ENCODE peak calls at places on chromosomes 1 and 21, in eight cellular contexts. Y is heart left ventricle, O is body of pancreas, D is endothelial cell of umbilical vein, W is sigmoid colon, M is transverse colon, L is IMR-90, U is HCT116. N is an unnamed sample.

GRCh38 chr1:62841587-62842169 is 57.7 kb downstream of the ATG4C start:
- DNase-seq in Y (no peak), O (peak), D (peak), W (no peak), M (no peak), L (peak), U (peak), N (no peak)

GRCh38 chr1:226624526-226624925 is 76.0 kb downstream of the STUM start:
- DNase-seq in Y (no peak), O (no peak), D (no peak), W (peak), M (no peak), L (peak), U (no peak), N (no peak)

GRCh38 chr1:85460555-85461088 is 4.3 kb downstream of the DDAH1 start:
- DNase-seq in Y (no peak), O (peak), D (no peak), W (no peak), M (peak), L (no peak), U (no peak), N (no peak)

GRCh38 chr1:94279462-94279861 is 42.1 kb upstream of the ARHGAP29 start:
- DNase-seq in Y (no peak), O (no peak), D (no peak), W (no peak), M (no peak), L (no peak), U (no peak), N (no peak)

GRCh38 chr1:20150326-20150705 is 11.2 kb downstream of the PLA2G2F start:
- DNase-seq in Y (no peak), O (no peak), D (no peak), W (peak), M (no peak), L (no peak), U (no peak), N (no peak)

GRCh38 chr1:159015440-159015909 is 5.8 kb downstream of the IFI16 start:
- DNase-seq in Y (peak), O (peak), D (peak), W (peak), M (peak), L (peak), U (no peak), N (peak)

GRCh38 chr1:43329995-43330751 is 7.4 kb upstream of the MPL start:
- DNase-seq in Y (peak), O (peak), D (peak), W (peak), M (no peak), L (peak), U (no peak), N (no peak)

GRCh38 chr1:81702079-81702715 is 98.5 kb upstream of the ADGRL2 start:
- DNase-seq in Y (no peak), O (no peak), D (peak), W (no peak), M (no peak), L (no peak), U (no peak), N (no peak)

GRCh38 chr1:150537732-150538684 is 11.2 kb upstream of the ADAMTSL4 start:
- DNase-seq in Y (no peak), O (no peak), D (peak), W (peak), M (no peak), L (peak), U (no peak), N (no peak)

GRCh38 chr1:28807046-28807445 is 4.9 kb upstream of the OPRD1 start:
- DNase-seq in Y (no peak), O (no peak), D (no peak), W (no peak), M (no peak), L (no peak), U (no peak), N (no peak)

GRCh38 chr1:168100315-168101002 is 36.3 kb downstream of the GPR161 start:
- DNase-seq in Y (no peak), O (no peak), D (no peak), W (no peak), M (no peak), L (no peak), U (no peak), N (no peak)

GRCh38 chr1:40185951-40186864 is 25.0 kb downstream of the RLF start:
- DNase-seq in Y (no peak), O (no peak), D (no peak), W (no peak), M (peak), L (peak), U (no peak), N (no peak)

GRCh38 chr21:41507521-41508414 is at the start of gene TMPRSS2:
- DNase-seq in Y (no peak), O (peak), D (no peak), W (no peak), M (peak), L (no peak), U (no peak), N (no peak)

GRCh38 chr1:52239708-52240001 is 97.8 kb downstream of the ZFYVE9 start:
- DNase-seq in Y (no peak), O (no peak), D (no peak), W (no peak), M (no peak), L (no peak), U (no peak), N (no peak)

GRCh38 chr1:187476671-187477070 is 647.9 kb downstream of the PLA2G4A start:
- DNase-seq in Y (no peak), O (no peak), D (peak), W (no peak), M (no peak), L (peak), U (no peak), N (no peak)

GRCh38 chr1:166164995-166165660 is 1.7 kb downstream of the FAM78B start:
- DNase-seq in Y (peak), O (peak), D (peak), W (peak), M (peak), L (peak), U (no peak), N (peak)

GRCh38 chr1:50450861-50451653 is 27.8 kb upstream of the DMRTA2 start:
- DNase-seq in Y (no peak), O (no peak), D (no peak), W (no peak), M (no peak), L (no peak), U (no peak), N (no peak)

GRCh38 chr1:1092890-1093609 is 18.9 kb upstream of the RNF223 start:
- DNase-seq in Y (no peak), O (no peak), D (no peak), W (no peak), M (peak), L (no peak), U (no peak), N (no peak)

GRCh38 chr1:63611231-63611630 is 18.0 kb downstream of the PGM1 start:
- DNase-seq in Y (no peak), O (no peak), D (no peak), W (no peak), M (no peak), L (peak), U (no peak), N (no peak)

GRCh38 chr1:83931658-83932253 is 67.2 kb downstream of the TTLL7 start:
- DNase-seq in Y (no peak), O (peak), D (peak), W (no peak), M (no peak), L (peak), U (peak), N (no peak)

GRCh38 chr1:231642600-231643332 is 16.2 kb downstream of the DISC1 start:
- DNase-seq in Y (no peak), O (no peak), D (no peak), W (no peak), M (no peak), L (no peak), U (no peak), N (no peak)

GRCh38 chr1:219159946-219160645 is 13.6 kb upstream of the LYPLAL1 start:
- DNase-seq in Y (no peak), O (no peak), D (no peak), W (no peak), M (no peak), L (no peak), U (no peak), N (no peak)

GRCh38 chr1:86860424-86860823 is 53.5 kb downstream of the SELENOF start:
- DNase-seq in Y (no peak), O (no peak), D (no peak), W (no peak), M (no peak), L (no peak), U (no peak), N (no peak)

GRCh38 chr1:209884665-209885117 is 53.3 kb upstream of the SYT14 start:
- DNase-seq in Y (peak), O (peak), D (peak), W (peak), M (no peak), L (peak), U (peak), N (peak)

GRCh38 chr21:33020558-33021100 is 5.1 kb upstream of the OLIG2 start:
- DNase-seq in Y (no peak), O (no peak), D (no peak), W (no peak), M (no peak), L (no peak), U (no peak), N (no peak)

DNA sequence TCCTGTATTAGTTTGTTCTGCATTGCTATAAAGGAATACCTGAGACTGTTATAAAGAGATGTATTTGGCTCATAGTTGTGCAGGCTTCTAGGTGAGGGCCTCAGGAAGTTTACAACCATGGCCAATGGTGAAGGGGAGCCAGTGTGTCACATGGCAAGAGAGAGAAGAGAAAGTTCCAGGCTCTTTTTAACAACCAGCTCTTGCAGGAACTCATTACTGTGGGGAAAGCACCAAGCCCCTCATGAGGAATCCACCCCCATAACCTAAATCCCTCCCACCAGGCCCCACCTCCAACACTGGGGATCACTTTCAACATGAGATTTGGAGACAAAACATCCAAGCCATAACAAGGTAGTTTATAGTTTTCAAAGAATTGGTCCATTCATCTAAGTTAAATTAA is 5.0 kb upstream of the MEAF6 start:
- DNase-seq in Y (no peak), O (no peak), D (no peak), W (peak), M (no peak), L (no peak), U (no peak), N (no peak)
- H3K4me3 ChIP-seq in Y (no peak), O (no peak), D (no peak), W (no peak), M (no peak), L (no peak), U (no peak), N (no peak)

GRCh38 chr1:245583081-245583480 is 428.3 kb downstream of the KIF26B start:
- DNase-seq in Y (no peak), O (no peak), D (no peak), W (no peak), M (no peak), L (peak), U (no peak), N (no peak)
- TF ChIP-seq POLR2A in Y (no peak), O (no peak), D (no peak), W (no peak), M (no peak), L (no peak), U (no peak), N (no peak)

DNA sequence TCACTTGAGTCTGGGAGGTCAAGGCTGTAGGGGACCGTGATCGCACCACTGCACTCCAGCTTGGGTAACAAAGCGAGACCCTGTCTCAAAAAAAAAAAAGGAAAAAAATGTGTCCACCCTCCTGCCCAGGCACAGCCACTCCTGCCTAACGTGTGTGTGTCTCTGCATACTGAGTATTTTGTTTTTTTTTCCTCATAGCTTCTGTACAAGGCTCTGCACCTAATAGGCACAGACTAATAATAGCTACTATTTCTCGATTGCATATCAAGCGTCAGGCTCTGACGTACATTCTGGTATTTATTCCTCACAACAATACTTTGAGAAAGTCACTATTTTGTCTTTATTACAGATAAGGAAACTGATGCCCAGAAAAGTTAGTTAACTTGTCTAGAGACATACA is 5.0 kb downstream of the PTGFRN start:
- DNase-seq in Y (no peak), O (no peak), D (no peak), W (no peak), M (no peak), L (no peak), U (no peak), N (no peak)
- H3K4me3 ChIP-seq in Y (no peak), O (no peak), D (no peak), W (peak), M (no peak), L (no peak), U (no peak), N (no peak)

GRCh38 chr1:202862672-202863560 is 26.0 kb downstream of the RABIF start:
- DNase-seq in Y (no peak), O (no peak), D (no peak), W (no peak), M (no peak), L (no peak), U (no peak), N (no peak)

GRCh38 chr1:202860744-202861419 is 28.1 kb downstream of the RABIF start:
- DNase-seq in Y (peak), O (peak), D (peak), W (peak), M (peak), L (peak), U (peak), N (no peak)

GRCh38 chr1:202858306-202858705 is 30.6 kb downstream of the RABIF start:
- DNase-seq in Y (peak), O (peak), D (peak), W (peak), M (peak), L (peak), U (no peak), N (peak)

GRCh38 chr1:202858789-202859414 is 30.0 kb downstream of the RABIF start:
- DNase-seq in Y (peak), O (no peak), D (no peak), W (peak), M (peak), L (no peak), U (no peak), N (no peak)

GRCh38 chr1:202861420-202862121 is 27.4 kb downstream of the RABIF start:
- DNase-seq in Y (peak), O (peak), D (peak), W (peak), M (peak), L (peak), U (peak), N (peak)
- TF ChIP-seq POLR2A in Y (peak), O (no peak), D (no peak), W (peak), M (peak), L (no peak), U (peak), N (peak)

GRCh38 chr21:31201548-31201947 is 142.5 kb downstream of the TIAM1 start:
- DNase-seq in Y (peak), O (peak), D (no peak), W (peak), M (peak), L (peak), U (no peak), N (peak)
- H3K4me3 ChIP-seq in Y (no peak), O (no peak), D (no peak), W (no peak), M (no peak), L (no peak), U (no peak), N (no peak)

GRCh38 chr1:206757524-206758266 is 12.9 kb upstream of the IL19 start:
- DNase-seq in Y (no peak), O (no peak), D (no peak), W (no peak), M (no peak), L (no peak), U (no peak), N (no peak)
- TF ChIP-seq POLR2A in Y (no peak), O (no peak), D (no peak), W (no peak), M (no peak), L (no peak), U (no peak), N (no peak)

GRCh38 chr1:26045712-26046312 is at the start of gene SLC30A2:
- DNase-seq in Y (no peak), O (peak), D (no peak), W (no peak), M (no peak), L (no peak), U (no peak), N (peak)
- H3K4me3 ChIP-seq in Y (peak), O (peak), D (no peak), W (peak), M (no peak), L (no peak), U (no peak), N (peak)

N was measured in gastrocnemius medialis.